ENCODE peak calls at places on chromosomes 7 and 10, in seven cellular contexts. C is H9, R is IMR-90, M is mesendoderm, K is neuronal stem cell, A is H1, S is trophoblast cell. B is an unnamed sample.

GRCh38 chr7:113404245-113404644 is 285.9 kb upstream of the SMIM30 start:
- DNase-seq in A (peak), M (peak), K (peak), S (peak), R (no peak), C (peak), B (no peak)

GRCh38 chr10:68348265-68348741 is 15.6 kb upstream of the PBLD start:
- DNase-seq in M (peak), R (peak), S (peak), C (peak), A (no peak), K (no peak), B (peak)

GRCh38 chr7:151782598-151783448 is 94.1 kb downstream of the PRKAG2 start:
- DNase-seq in C (peak), R (peak), A (peak), S (peak), M (peak), K (peak), B (peak)

GRCh38 chr7:438916-439315 is 80.7 kb downstream of the PDGFA start:
- DNase-seq in K (no peak), R (no peak), A (no peak), C (no peak), S (no peak), M (no peak), B (no peak)

GRCh38 chr7:24905996-24906770 is 73.8 kb downstream of the OSBPL3 start:
- DNase-seq in S (peak), K (no peak), A (no peak), C (no peak), M (peak), R (no peak), B (no peak)

GRCh38 chr7:36284470-36284869 is 105.2 kb upstream of the ANLN start:
- DNase-seq in C (peak), R (no peak), K (no peak), S (peak), M (peak), A (no peak), B (no peak)

GRCh38 chr7:7051221-7051877 is 131.0 kb upstream of the C1GALT1 start:
- DNase-seq in A (no peak), C (no peak), S (peak), R (no peak), M (no peak), K (no peak), B (no peak)

GRCh38 chr7:91852263-91852741 is 28.2 kb downstream of the MTERF1 start:
- DNase-seq in S (peak), R (peak), A (no peak), K (no peak), M (peak), C (peak), B (peak)

GRCh38 chr10:126277177-126277576 is 111.1 kb downstream of the ADAM12 start:
- DNase-seq in C (no peak), R (no peak), S (no peak), M (no peak), K (peak), A (no peak), B (no peak)

GRCh38 chr7:73865738-73866445 is 4.9 kb downstream of the TMEM270 start:
- DNase-seq in C (peak), A (no peak), K (no peak), S (peak), M (peak), R (peak), B (peak)

GRCh38 chr10:33365871-33366411 is 31.5 kb upstream of the NRP1 start:
- DNase-seq in R (peak), C (no peak), M (no peak), A (no peak), K (no peak), S (peak), B (peak)

GRCh38 chr10:86387221-86387794 is 20.7 kb upstream of the GRID1 start:
- DNase-seq in K (no peak), C (no peak), M (no peak), R (no peak), S (no peak), A (no peak), B (no peak)

GRCh38 chr10:60809157-60809556 is 30.9 kb downstream of the CDK1 start:
- DNase-seq in M (no peak), A (no peak), S (peak), R (peak), K (no peak), C (no peak), B (peak)

GRCh38 chr10:114970515-114970914 is 32.5 kb downstream of the TRUB1 start:
- DNase-seq in K (peak), R (peak), A (peak), M (peak), S (peak), C (peak), B (peak)

GRCh38 chr7:4689151-4689550 is 7.1 kb downstream of the FOXK1 start:
- DNase-seq in S (no peak), R (no peak), K (no peak), C (no peak), M (no peak), A (no peak), B (no peak)

GRCh38 chr7:99193527-99194214 is 14.2 kb downstream of the KPNA7 start:
- DNase-seq in C (no peak), K (no peak), R (peak), M (no peak), A (no peak), S (no peak), B (no peak)

GRCh38 chr7:14195079-14195478 is 205.6 kb upstream of the ETV1 start:
- DNase-seq in A (no peak), S (no peak), R (no peak), M (peak), K (no peak), C (no peak), B (no peak)

GRCh38 chr7:863106-863505 is 13.2 kb upstream of the GET4 start:
- DNase-seq in A (no peak), S (no peak), C (no peak), R (no peak), K (no peak), M (no peak), B (no peak)

GRCh38 chr7:157439149-157439548 is 102.3 kb downstream of the DNAJB6 start:
- DNase-seq in K (no peak), S (no peak), C (no peak), R (no peak), M (no peak), A (no peak), B (no peak)

GRCh38 chr10:101267336-101267735 is 38.1 kb upstream of the LBX1 start:
- DNase-seq in A (no peak), M (no peak), R (no peak), S (no peak), K (no peak), C (peak), B (no peak)

GRCh38 chr7:158856883-158857668 is 718 bp downstream of the DYNC2I1 start:
- DNase-seq in R (no peak), A (no peak), C (no peak), S (peak), M (no peak), K (no peak), B (peak)

GRCh38 chr7:374706-375490 is 84.9 kb downstream of the FOXL3 start:
- DNase-seq in C (peak), A (no peak), M (no peak), K (no peak), R (no peak), S (no peak), B (no peak)

GRCh38 chr7:129853661-129854268 is 99.0 kb downstream of the UBE2H start:
- DNase-seq in A (no peak), S (peak), M (no peak), C (no peak), R (no peak), K (no peak), B (peak)

GRCh38 chr7:47405921-47406765 is 175.8 kb downstream of the TNS3 start:
- DNase-seq in R (peak), C (no peak), M (no peak), S (peak), K (no peak), A (no peak), B (peak)

GRCh38 chr10:21314234-21314633 is 211.2 kb downstream of the SKIDA1 start:
- DNase-seq in R (no peak), S (no peak), K (peak), A (no peak), C (no peak), M (peak), B (no peak)

GRCh38 chr10:51748959-51749358 is 49.6 kb upstream of the CSTF2T start:
- DNase-seq in K (no peak), C (no peak), M (no peak), A (no peak), S (peak), R (peak), B (no peak)

GRCh38 chr7:80307251-80307856 is 172.7 kb downstream of the GNAI1 start:
- DNase-seq in K (no peak), A (no peak), M (no peak), S (peak), R (peak), C (no peak), B (peak)

GRCh38 chr7:46071076-46071475 is 150.0 kb upstream of the IGFBP3 start:
- DNase-seq in C (no peak), S (peak), R (no peak), K (no peak), M (no peak), A (no peak), B (no peak)

GRCh38 chr10:71392292-71392691 is 4.4 kb upstream of the CDH23 start:
- DNase-seq in A (no peak), R (no peak), S (peak), C (peak), M (no peak), K (no peak), B (no peak)

GRCh38 chr10:66942407-66942806 is 16.6 kb downstream of the LRRTM3 start:
- DNase-seq in A (no peak), S (no peak), R (no peak), K (no peak), C (no peak), M (no peak), B (no peak)

GRCh38 chr7:33111614-33112013 is 2.4 kb upstream of the RP9 start:
- DNase-seq in R (no peak), A (no peak), K (no peak), S (no peak), C (no peak), M (no peak), B (no peak)

GRCh38 chr7:157972914-157973313 is 614.7 kb downstream of the PTPRN2 start:
- DNase-seq in S (no peak), A (no peak), M (no peak), R (no peak), C (no peak), K (no peak), B (no peak)

GRCh38 chr7:148704966-148705365 is 6.3 kb downstream of the CUL1 start:
- DNase-seq in R (no peak), K (no peak), M (peak), C (no peak), S (no peak), A (no peak), B (no peak)

GRCh38 chr10:47452495-47453434 is 31.1 kb downstream of the ANXA8 start:
- DNase-seq in A (no peak), M (peak), C (peak), K (no peak), R (no peak), S (no peak), B (no peak)

GRCh38 chr10:91137822-91138221 is 82.6 kb upstream of the PCGF5 start:
- DNase-seq in M (no peak), A (no peak), K (no peak), S (no peak), C (no peak), R (no peak), B (no peak)

GRCh38 chr7:7765422-7765821 is 47.0 kb upstream of the RPA3 start:
- DNase-seq in R (no peak), A (no peak), M (no peak), C (no peak), K (no peak), S (no peak), B (no peak)

GRCh38 chr10:79242620-79243152 is 104.6 kb upstream of the PPIF start:
- DNase-seq in C (peak), R (peak), M (peak), A (no peak), S (peak), K (peak), B (peak)

GRCh38 chr10:103658049-103658577 is 164.6 kb downstream of the NEURL1 start:
- DNase-seq in S (no peak), C (no peak), K (no peak), M (no peak), A (no peak), R (no peak), B (no peak)

GRCh38 chr10:113227045-113227444 is 277.0 kb downstream of the TCF7L2 start:
- DNase-seq in C (no peak), M (no peak), A (no peak), K (no peak), R (no peak), S (no peak), B (no peak)

GRCh38 chr7:66736892-66737291 is 3.6 kb upstream of the RABGEF1 start:
- DNase-seq in C (no peak), A (no peak), S (no peak), M (no peak), K (no peak), R (no peak), B (no peak)
- H3K23ac ChIP-seq in C (no peak), A (no peak), S (no peak), M (no peak), K (no peak), R (no peak), B (no peak)

DNA sequence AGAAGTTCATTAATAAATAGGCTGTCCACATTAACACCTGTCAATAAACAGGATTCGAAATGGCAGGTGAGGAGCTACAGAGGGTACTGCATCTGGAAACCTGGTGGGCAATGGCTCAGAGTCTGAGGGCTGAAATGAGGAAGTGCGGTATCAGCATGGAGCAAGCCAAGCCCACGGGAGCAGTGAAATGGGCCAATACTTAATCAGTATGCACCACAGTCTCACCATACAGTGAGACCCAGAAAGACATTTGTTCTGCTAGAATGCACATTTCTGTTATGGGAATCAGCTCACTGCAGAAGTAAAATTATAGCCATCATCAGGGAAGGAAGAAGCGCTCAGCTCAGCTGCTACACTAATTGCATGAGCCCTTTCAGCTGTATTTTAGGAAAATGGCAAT is 44.0 kb upstream of the PIK3AP1 start:
- DNase-seq in K (no peak), A (no peak), C (no peak), R (no peak), M (no peak), S (no peak), B (no peak)
- H3K23ac ChIP-seq in K (no peak), A (no peak), C (no peak), R (no peak), M (no peak), S (no peak), B (no peak)

DNA sequence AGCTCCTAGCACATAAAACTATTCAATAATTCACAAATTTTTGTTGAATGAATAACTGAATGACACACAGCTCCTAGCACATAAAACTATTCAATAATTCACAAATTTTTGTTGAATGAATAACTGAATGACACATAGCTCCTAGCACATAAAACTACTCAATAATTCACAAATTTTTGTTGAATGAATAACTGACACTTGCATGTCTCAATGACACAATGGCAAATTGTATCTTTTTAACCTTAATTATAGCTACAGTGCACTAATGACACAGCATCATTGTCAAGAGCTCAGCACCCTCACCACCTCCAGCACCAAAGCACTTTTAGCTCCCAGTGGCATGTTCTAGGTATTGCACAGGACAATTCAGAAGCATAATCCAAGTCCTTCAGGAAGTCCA is 131.6 kb downstream of the PDE1C start:
- DNase-seq in A (no peak), S (peak), K (no peak), M (no peak), R (peak), C (no peak), B (no peak)
- H3K23ac ChIP-seq in A (no peak), S (no peak), K (no peak), M (no peak), R (no peak), C (no peak), B (no peak)

GRCh38 chr10:1602037-1602471 is 135.3 kb downstream of the ADARB2 start:
- DNase-seq in K (no peak), R (no peak), S (no peak), M (peak), A (no peak), C (no peak), B (no peak)
- H3K23ac ChIP-seq in K (no peak), R (no peak), S (no peak), M (no peak), A (no peak), C (no peak), B (no peak)

GRCh38 chr7:131252976-131253375 is 74.7 kb upstream of the MKLN1 start:
- DNase-seq in K (no peak), M (no peak), A (no peak), S (no peak), R (no peak), C (no peak), B (no peak)
- H3K23ac ChIP-seq in K (no peak), M (no peak), A (no peak), S (no peak), R (no peak), C (no peak), B (no peak)

GRCh38 chr10:84254552-84255137 is 9.8 kb downstream of the RGR start:
- DNase-seq in S (no peak), A (no peak), M (no peak), C (no peak), K (no peak), R (no peak), B (no peak)
- H3K23ac ChIP-seq in S (no peak), A (no peak), M (peak), C (no peak), K (no peak), R (no peak), B (no peak)

DNA sequence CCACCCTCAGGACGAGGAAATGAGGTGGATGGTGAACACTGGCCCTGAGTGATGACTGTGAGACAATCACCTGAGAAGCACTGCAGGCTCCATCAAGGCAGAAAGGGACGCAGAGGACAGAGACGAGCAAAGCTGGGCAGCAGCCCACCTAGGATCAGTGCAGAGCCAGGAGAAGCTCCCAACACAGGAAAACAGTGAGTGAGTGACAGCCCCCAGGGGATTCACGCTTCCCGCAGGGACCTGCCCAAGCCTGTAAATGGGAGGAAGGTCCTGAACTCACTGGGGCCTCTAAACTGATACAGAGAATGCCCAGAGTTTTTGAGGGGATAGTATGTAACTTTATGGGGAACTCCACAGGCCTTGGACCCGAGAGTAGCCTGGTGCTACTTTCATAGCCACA is 708.3 kb downstream of the POM121L12 start:
- DNase-seq in R (no peak), A (no peak), M (peak), C (peak), K (no peak), S (no peak), B (no peak)
- H3K23ac ChIP-seq in R (no peak), A (no peak), M (no peak), C (no peak), K (no peak), S (no peak), B (no peak)